ENCODE peak calls at places on chromosomes 11 and 22, in six cellular contexts. M is H1, Z is IMR-90, A is mesenchymal stem cell, F is neuronal stem cell, I is trophoblast cell. U is an unnamed sample.

GRCh38 chr11:57340228-57340627 is 2.1 kb downstream of the P2RX3 start:
- DNase-seq in F (no peak), Z (no peak), A (peak), I (peak), M (no peak), U (peak)

GRCh38 chr11:34416746-34417145 is 22.0 kb upstream of the CAT start:
- DNase-seq in I (no peak), M (no peak), A (no peak), F (no peak), Z (no peak), U (no peak)

GRCh38 chr11:47889714-47890441 is 41.7 kb upstream of the NUP160 start:
- DNase-seq in F (no peak), Z (no peak), A (no peak), I (no peak), M (no peak), U (no peak)

GRCh38 chr22:37905534-37906363 is at the start of gene MICALL1:
- DNase-seq in M (peak), A (peak), Z (peak), F (no peak), I (peak), U (peak)

GRCh38 chr11:11451501-11452005 is 98.5 kb upstream of the CSNK2A3 start:
- DNase-seq in I (no peak), Z (peak), F (no peak), M (no peak), A (no peak), U (no peak)

GRCh38 chr22:48440176-48440575 is 1387.5 kb downstream of the BRD1 start:
- DNase-seq in M (no peak), I (no peak), F (no peak), Z (no peak), A (no peak), U (no peak)

GRCh38 chr22:41256898-41257260 is 16.1 kb upstream of the CHADL start:
- DNase-seq in A (peak), Z (peak), I (no peak), M (no peak), F (no peak), U (no peak)

GRCh38 chr11:35907648-35908431 is 36.0 kb upstream of the LDLRAD3 start:
- DNase-seq in M (no peak), Z (peak), A (peak), I (no peak), F (no peak), U (no peak)

GRCh38 chr11:86335131-86335768 is 33.2 kb downstream of the HIKESHI start:
- DNase-seq in F (no peak), Z (no peak), I (no peak), A (no peak), M (no peak), U (no peak)

GRCh38 chr11:115623021-115623451 is 118.8 kb upstream of the CADM1 start:
- DNase-seq in M (no peak), A (peak), F (no peak), Z (peak), I (peak), U (no peak)

GRCh38 chr22:39514373-39514973 is 5.9 kb upstream of the ATF4 start:
- DNase-seq in Z (peak), I (no peak), A (no peak), M (peak), F (no peak), U (peak)

GRCh38 chr22:35917651-35918050 is 111.0 kb downstream of the RBFOX2 start:
- DNase-seq in A (no peak), M (no peak), F (no peak), Z (no peak), I (no peak), U (no peak)

GRCh38 chr22:19052941-19053551 is 69.2 kb downstream of the DGCR2 start:
- DNase-seq in I (no peak), F (no peak), M (no peak), A (no peak), Z (no peak), U (no peak)

GRCh38 chr22:44567846-44568493 is 69.9 kb upstream of the RTL6 start:
- DNase-seq in A (peak), Z (peak), F (no peak), I (peak), M (no peak), U (peak)

GRCh38 chr11:2174361-2174760 is 2.7 kb upstream of the TH start:
- DNase-seq in M (no peak), I (no peak), A (no peak), Z (no peak), F (no peak), U (no peak)
- H3K14ac ChIP-seq in M (no peak), I (no peak), A (no peak), Z (no peak), F (no peak), U (no peak)

DNA sequence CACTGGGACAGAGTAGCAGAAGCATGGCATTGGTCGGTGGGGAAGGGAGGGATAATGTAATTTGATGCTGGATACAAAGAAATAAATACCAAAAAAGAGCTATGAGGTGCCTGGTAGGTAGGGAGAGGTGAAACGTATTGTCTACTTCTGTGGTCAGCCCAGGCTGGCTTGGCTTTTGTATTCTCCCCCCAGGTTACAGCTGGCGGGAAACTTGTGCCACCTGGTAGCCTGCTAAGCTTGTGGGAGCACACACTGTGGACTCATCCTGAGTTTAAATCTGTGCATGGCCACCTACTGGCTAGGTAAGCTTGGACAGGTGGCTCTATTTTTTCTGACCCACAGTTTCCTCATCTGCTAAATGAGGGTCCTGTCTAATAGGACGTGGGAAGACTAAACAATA is 165.2 kb upstream of the E2F8 start:
- DNase-seq in Z (no peak), F (no peak), I (no peak), A (no peak), M (no peak), U (no peak)
- H3K14ac ChIP-seq in Z (no peak), F (no peak), I (no peak), A (no peak), M (no peak), U (no peak)

GRCh38 chr11:77197626-77198320 is 69.7 kb downstream of the MYO7A start:
- DNase-seq in F (no peak), I (no peak), A (no peak), M (no peak), Z (no peak), U (no peak)

GRCh38 chr11:77196961-77197360 is 68.9 kb downstream of the MYO7A start:
- DNase-seq in I (no peak), Z (no peak), A (no peak), M (no peak), F (no peak), U (no peak)

GRCh38 chr11:77200351-77200750 is 72.3 kb downstream of the MYO7A start:
- DNase-seq in A (no peak), M (no peak), I (no peak), Z (no peak), F (no peak), U (no peak)

GRCh38 chr11:77199346-77199745 is 71.3 kb downstream of the MYO7A start:
- DNase-seq in F (no peak), M (no peak), A (no peak), Z (no peak), I (no peak), U (no peak)

DNA sequence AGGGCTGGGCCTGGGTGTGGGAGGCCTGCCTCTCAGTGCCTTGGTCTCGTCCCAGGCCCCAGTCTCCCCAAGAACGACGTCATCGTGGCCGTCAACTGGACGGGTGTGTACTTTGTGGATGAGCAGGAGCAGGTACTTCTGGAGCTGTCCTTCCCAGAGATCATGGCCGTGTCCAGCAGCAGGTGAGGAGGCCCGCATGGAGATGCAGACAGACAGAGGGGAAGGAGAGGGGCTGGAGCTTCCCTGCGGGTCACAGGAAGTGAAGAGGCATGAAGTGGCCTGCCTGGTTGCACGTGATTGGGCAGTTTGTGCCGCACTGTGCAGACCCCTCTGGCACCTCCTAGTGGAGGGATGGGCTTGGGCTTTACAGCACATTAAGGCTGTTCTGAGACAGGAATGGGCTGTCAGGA is 70.4 kb downstream of the MYO7A start:
- DNase-seq in I (peak), F (no peak), M (peak), A (no peak), Z (peak), U (peak)
- H3K14ac ChIP-seq in I (no peak), F (peak), M (no peak), A (no peak), Z (no peak), U (no peak)

GRCh38 chr11:91326280-91326679 is 898.3 kb upstream of the FAT3 start:
- DNase-seq in I (no peak), Z (no peak), F (no peak), M (no peak), A (no peak), U (no peak)

DNA sequence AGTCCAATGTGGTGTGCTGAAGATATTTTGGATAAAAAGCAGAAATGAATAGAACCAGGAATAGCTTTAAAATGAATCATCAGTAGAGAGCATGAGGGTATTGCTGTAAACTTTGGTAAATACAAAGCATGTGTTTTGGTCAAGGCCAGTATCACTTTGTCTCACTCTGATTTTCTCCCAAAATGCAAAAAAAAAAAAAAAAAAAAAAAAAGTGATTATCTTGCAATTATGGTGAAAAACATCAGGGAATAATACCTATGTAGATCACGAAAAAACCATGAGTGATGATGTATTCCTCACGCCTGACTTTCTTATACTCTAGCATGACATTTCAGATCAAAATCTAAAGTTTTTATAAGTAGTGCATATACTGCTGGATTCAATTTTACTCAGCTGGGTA is 897.9 kb upstream of the FAT3 start:
- DNase-seq in Z (no peak), A (no peak), M (no peak), I (no peak), F (no peak), U (no peak)
- H3K14ac ChIP-seq in Z (no peak), A (no peak), M (no peak), I (no peak), F (no peak), U (no peak)

GRCh38 chr22:50226224-50227165 is 18.3 kb downstream of the TUBGCP6 start:
- DNase-seq in Z (no peak), M (no peak), F (no peak), A (no peak), I (no peak), U (no peak)
- H3K14ac ChIP-seq in Z (no peak), M (no peak), F (no peak), A (no peak), I (no peak), U (no peak)

U was measured in H9.